ENCODE peak calls at places on chromosomes 13 and 19, in four cellular contexts. L is fibroblast of mammary gland, I is suprapubic skin, N is neural crest cell. U is an unnamed sample.

GRCh38 chr13:97367427-97367826 is 66.5 kb upstream of the RAP2A start:
- DNase-seq in I (no peak), L (peak), N (no peak), U (no peak)

GRCh38 chr19:5172859-5173577 is 167.6 kb downstream of the PTPRS start:
- DNase-seq in N (no peak), L (peak), I (no peak), U (no peak)

GRCh38 chr19:34365463-34366401 is 736 bp downstream of the GPI start:
- DNase-seq in L (peak), I (no peak), N (peak), U (no peak)

GRCh38 chr19:19997656-19998268 is 41.5 kb downstream of the ZNF682 start:
- DNase-seq in L (peak), I (no peak), N (peak), U (no peak)

GRCh38 chr13:29857089-29857488 is 6.7 kb upstream of the UBL3 start:
- DNase-seq in I (no peak), L (no peak), N (no peak), U (no peak)

GRCh38 chr13:98410591-98410990 is 166.3 kb downstream of the STK24 start:
- DNase-seq in L (no peak), N (no peak), I (no peak), U (no peak)

GRCh38 chr13:99228737-99229691 is 28.4 kb downstream of the UBAC2 start:
- DNase-seq in I (no peak), L (peak), N (no peak), U (no peak)

GRCh38 chr13:99689955-99690354 is 188.7 kb downstream of the TM9SF2 start:
- DNase-seq in N (no peak), I (no peak), L (no peak), U (no peak)

GRCh38 chr13:110683203-110683883 is 22.6 kb downstream of the CARS2 start:
- DNase-seq in N (no peak), I (no peak), L (peak), U (no peak)

GRCh38 chr13:30194906-30195305 is 112.4 kb downstream of the KATNAL1 start:
- DNase-seq in L (no peak), I (no peak), N (no peak), U (no peak)

GRCh38 chr13:108346376-108346775 is 76.9 kb downstream of the TNFSF13B start:
- DNase-seq in L (no peak), N (no peak), I (no peak), U (no peak)

GRCh38 chr19:39870171-39870971 is 24.2 kb upstream of the FBL start:
- DNase-seq in N (no peak), I (no peak), L (no peak), U (no peak)

GRCh38 chr13:25733061-25733491 is 318.7 kb downstream of the SHISA2 start:
- DNase-seq in I (no peak), L (peak), N (no peak), U (no peak)

GRCh38 chr19:15328312-15328711 is 4.0 kb downstream of the BRD4 start:
- DNase-seq in L (peak), N (no peak), I (no peak), U (no peak)

GRCh38 chr13:101493541-101493940 is 41.1 kb downstream of the ITGBL1 start:
- DNase-seq in L (no peak), I (no peak), N (no peak), U (no peak)

GRCh38 chr19:38216785-38217746 is 7.0 kb downstream of the DPF1 start:
- DNase-seq in L (no peak), I (no peak), N (no peak), U (no peak)

GRCh38 chr19:58002384-58003152 is at the start of gene ZNF606:
- DNase-seq in N (peak), L (peak), I (peak), U (peak)

GRCh38 chr13:28129911-28130693 is 8.2 kb upstream of the PAN3 start:
- DNase-seq in I (no peak), L (peak), N (no peak), U (no peak)

GRCh38 chr13:23628250-23628649 is 58.0 kb downstream of the TNFRSF19 start:
- DNase-seq in L (no peak), I (no peak), N (no peak), U (no peak)

GRCh38 chr13:36872621-36873020 is 47.4 kb downstream of the SMAD9 start:
- DNase-seq in N (no peak), L (no peak), I (no peak), U (no peak)

GRCh38 chr19:48333467-48334384 is 8.4 kb downstream of the EMP3 start:
- DNase-seq in N (peak), I (peak), L (peak), U (peak)

GRCh38 chr19:53158119-53158656 is 665 bp downstream of the ZNF347 start:
- DNase-seq in L (peak), N (peak), I (peak), U (no peak)

GRCh38 chr19:39745645-39746044 is 7.8 kb upstream of the CLC start:
- DNase-seq in L (no peak), N (no peak), I (no peak), U (no peak)

GRCh38 chr19:917323-918151 is at the start of gene KISS1R:
- DNase-seq in N (peak), I (no peak), L (no peak), U (no peak)

GRCh38 chr13:107900775-107901174 is 314.6 kb downstream of the LIG4 start:
- DNase-seq in N (no peak), L (peak), I (no peak), U (no peak)

GRCh38 chr19:6423499-6424189 is 967 bp downstream of the KHSRP start:
- DNase-seq in I (no peak), N (peak), L (peak), U (no peak)

GRCh38 chr19:48636859-48637448 is at the start of gene DBP:
- DNase-seq in I (no peak), N (no peak), L (no peak), U (peak)

GRCh38 chr19:8045872-8046568 is 6.5 kb upstream of the CCL25 start:
- DNase-seq in L (no peak), N (no peak), I (no peak), U (no peak)

GRCh38 chr19:5498817-5499535 is 43.8 kb downstream of the ZNRF4 start:
- DNase-seq in I (no peak), N (peak), L (no peak), U (no peak)

GRCh38 chr19:51127755-51128154 is 3.0 kb downstream of the SIGLEC9 start:
- DNase-seq in I (peak), L (peak), N (no peak), U (no peak)

GRCh38 chr19:16608290-16608704 is 19.7 kb downstream of the MED26 start:
- DNase-seq in N (no peak), L (peak), I (no peak), U (no peak)

U was measured in NCI-H1930.